ENCODE peak calls at places on chromosomes 13 and 19, in five cellular contexts. S is anterior cingulate cortex, U is SW 1271, A is AG08395, Z is heart left ventricle. J is an unnamed sample.

GRCh38 chr13:80413611-80414010 is 72.7 kb upstream of the SPRY2 start:
- DNase-seq in S (no peak), U (no peak), A (no peak), Z (no peak), J (no peak)

GRCh38 chr13:46964789-46965527 is 68.1 kb upstream of the HTR2A start:
- DNase-seq in U (no peak), S (no peak), A (peak), Z (no peak), J (peak)

GRCh38 chr19:55651236-55651635 is 3.2 kb downstream of the CCDC106 start:
- DNase-seq in S (no peak), A (no peak), U (no peak), Z (no peak), J (no peak)

GRCh38 chr19:30148039-30148438 is 206.0 kb downstream of the URI1 start:
- DNase-seq in U (no peak), Z (no peak), A (no peak), S (no peak), J (no peak)

GRCh38 chr13:109301276-109301675 is 485.1 kb downstream of the IRS2 start:
- DNase-seq in Z (no peak), A (no peak), U (no peak), S (no peak), J (no peak)

GRCh38 chr13:43939149-43939548 is 59.4 kb downstream of the LACC1 start:
- DNase-seq in A (no peak), U (no peak), S (no peak), Z (no peak), J (no peak)

GRCh38 chr19:16661480-16662034 is 618 bp downstream of the TMEM38A start:
- DNase-seq in Z (peak), A (no peak), U (no peak), S (peak), J (no peak)

GRCh38 chr13:73158851-73159250 is 100.0 kb downstream of the KLF5 start:
- DNase-seq in A (no peak), Z (no peak), S (no peak), U (no peak), J (no peak)

GRCh38 chr19:6229216-6229913 is 50.4 kb downstream of the MLLT1 start:
- DNase-seq in Z (no peak), A (no peak), S (no peak), U (no peak), J (no peak)

GRCh38 chr13:60467098-60467497 is 70.1 kb downstream of the TDRD3 start:
- DNase-seq in S (no peak), U (no peak), Z (no peak), A (no peak), J (no peak)

GRCh38 chr13:103199380-103200088 is 133.3 kb upstream of the SLC10A2 start:
- DNase-seq in S (no peak), U (no peak), A (no peak), Z (no peak), J (no peak)

GRCh38 chr13:51235756-51236564 is 13.8 kb downstream of the FAM124A start:
- DNase-seq in Z (no peak), U (no peak), A (no peak), S (no peak), J (no peak)

GRCh38 chr19:31220540-31220939 is 128.7 kb downstream of the TSHZ3 start:
- DNase-seq in Z (no peak), U (peak), A (no peak), S (no peak), J (no peak)

GRCh38 chr19:30784850-30785459 is 412.8 kb downstream of the ZNF536 start:
- DNase-seq in Z (peak), S (no peak), U (peak), A (peak), J (peak)

GRCh38 chr13:23790591-23791170 is 98.5 kb downstream of the MIPEP start:
- DNase-seq in U (no peak), A (peak), Z (no peak), S (no peak), J (peak)

GRCh38 chr19:5632657-5633056 is 9.8 kb downstream of the SAFB start:
- DNase-seq in A (no peak), U (no peak), Z (no peak), S (no peak), J (no peak)

GRCh38 chr19:56597696-56598095 is 2.6 kb downstream of the ZNF71 start:
- DNase-seq in Z (no peak), S (no peak), U (no peak), A (no peak), J (no peak)

GRCh38 chr19:6298413-6298812 is 18.6 kb upstream of the MLLT1 start:
- DNase-seq in S (no peak), U (no peak), A (no peak), Z (no peak), J (no peak)

GRCh38 chr19:11191934-11192333 is 5.4 kb downstream of the KANK2 start:
- DNase-seq in A (no peak), S (no peak), Z (no peak), U (no peak), J (no peak)

GRCh38 chr13:114259974-114260373 is 21.4 kb upstream of the UPF3A start:
- DNase-seq in Z (peak), U (no peak), S (no peak), A (no peak), J (no peak)

GRCh38 chr13:53781941-53782340 is 753.3 kb downstream of the OLFM4 start:
- DNase-seq in Z (no peak), S (no peak), A (no peak), U (peak), J (no peak)

GRCh38 chr13:45928843-45929242 is 77.3 kb upstream of the SIAH3 start:
- DNase-seq in S (no peak), Z (no peak), U (no peak), A (no peak), J (no peak)

GRCh38 chr19:43474986-43475705 is 9.7 kb upstream of the LYPD3 start:
- DNase-seq in U (peak), A (peak), S (peak), Z (peak), J (peak)

GRCh38 chr13:89163081-89163480 is 1491.9 kb downstream of the SLITRK5 start:
- DNase-seq in A (peak), U (no peak), S (peak), Z (no peak), J (no peak)

GRCh38 chr19:18319591-18320135 is 3.2 kb downstream of the LSM4 start:
- DNase-seq in S (no peak), Z (no peak), A (no peak), U (no peak), J (no peak)

GRCh38 chr13:105572401-105572800 is 963.1 kb downstream of the EFNB2 start:
- DNase-seq in Z (no peak), U (no peak), A (no peak), S (no peak), J (no peak)

GRCh38 chr19:56683119-56683518 is 11.6 kb upstream of the ZNF835 start:
- DNase-seq in U (no peak), A (no peak), Z (no peak), S (no peak), J (no peak)

GRCh38 chr19:15776264-15776663 is 11.2 kb upstream of the OR10H5 start:
- DNase-seq in Z (no peak), S (no peak), U (no peak), A (no peak), J (no peak)

GRCh38 chr19:10924597-10924996 is 3.8 kb downstream of the YIPF2 start:
- DNase-seq in U (no peak), A (no peak), S (no peak), Z (no peak), J (no peak)

GRCh38 chr13:80341098-80341701 is at the start of gene SPRY2:
- DNase-seq in A (peak), S (peak), U (peak), Z (peak), J (peak)

GRCh38 chr13:92681239-92681638 is 545.4 kb upstream of the GPC6 start:
- DNase-seq in S (no peak), Z (no peak), A (no peak), U (no peak), J (no peak)